ENCODE peak calls at places on chromosome 13, in five cellular contexts. One of them, this sample, is unnamed.

GRCh38 chr13:20441879-20442278 is 83.8 kb downstream of the CRYL1 start:
- DNase-seq in fibroblast of lung: peak; percentile 85
- DNase-seq in AG10803: no peak
- DNase-seq in AG04450: peak; percentile 4
- DNase-seq in tibial artery: no peak
- DNase-seq in this sample: no peak

GRCh38 chr13:49098198-49098597 is 121.9 kb upstream of the MLNR start:
- DNase-seq in AG10803: peak; percentile 79
- DNase-seq in tibial artery: no peak
- DNase-seq in fibroblast of lung: peak; percentile 98
- DNase-seq in AG04450: peak; percentile 83
- DNase-seq in this sample: peak; percentile 97

GRCh38 chr13:35512271-35512920 is 35.9 kb upstream of the MAB21L1 start:
- DNase-seq in AG04450: peak; percentile 16
- DNase-seq in AG10803: peak; percentile 93
- DNase-seq in tibial artery: no peak
- DNase-seq in fibroblast of lung: peak; percentile 99
- DNase-seq in this sample: peak; percentile 95

GRCh38 chr13:99386911-99387788 is 80.0 kb upstream of the GPR183 start:
- DNase-seq in tibial artery: no peak
- DNase-seq in fibroblast of lung: no peak
- DNase-seq in AG04450: no peak
- DNase-seq in AG10803: no peak
- DNase-seq in this sample: peak; percentile 19

GRCh38 chr13:114148521-114148855 is 16.1 kb upstream of the RASA3 start:
- DNase-seq in AG04450: no peak
- DNase-seq in tibial artery: no peak
- DNase-seq in fibroblast of lung: no peak
- DNase-seq in AG10803: no peak
- DNase-seq in this sample: no peak

GRCh38 chr13:112796190-112796915 is 106.5 kb downstream of the ATP11A start:
- DNase-seq in tibial artery: no peak
- DNase-seq in AG04450: no peak
- DNase-seq in fibroblast of lung: peak; percentile 9
- DNase-seq in AG10803: no peak
- DNase-seq in this sample: no peak

GRCh38 chr13:47179321-47179720 is 282.5 kb upstream of the HTR2A start:
- DNase-seq in AG10803: peak; percentile 50
- DNase-seq in tibial artery: no peak
- DNase-seq in AG04450: no peak
- DNase-seq in fibroblast of lung: no peak
- DNase-seq in this sample: no peak

GRCh38 chr13:65959305-65959704 is 1270.8 kb downstream of the PCDH9 start:
- DNase-seq in fibroblast of lung: peak; percentile 23
- DNase-seq in tibial artery: no peak
- DNase-seq in AG10803: peak; percentile 1
- DNase-seq in AG04450: no peak
- DNase-seq in this sample: peak; percentile 97

GRCh38 chr13:97946951-97947588 is 6.4 kb upstream of the IPO5 start:
- DNase-seq in fibroblast of lung: peak; percentile 94
- DNase-seq in tibial artery: no peak
- DNase-seq in AG10803: peak; percentile 91
- DNase-seq in AG04450: peak; percentile 73
- DNase-seq in this sample: peak; percentile 85

GRCh38 chr13:37074703-37075102 is 15.2 kb upstream of the SUPT20H start:
- DNase-seq in AG04450: no peak
- DNase-seq in tibial artery: no peak
- DNase-seq in fibroblast of lung: peak; percentile 50
- DNase-seq in AG10803: peak; percentile 59
- DNase-seq in this sample: peak; percentile 41

GRCh38 chr13:52846567-52847321 is 1.7 kb downstream of the PCDH8 start:
- DNase-seq in fibroblast of lung: peak; percentile 25
- DNase-seq in tibial artery: peak; percentile 24
- DNase-seq in AG10803: peak; percentile 9
- DNase-seq in AG04450: no peak
- DNase-seq in this sample: no peak

GRCh38 chr13:45872574-45872973 is 21.0 kb upstream of the SIAH3 start:
- DNase-seq in fibroblast of lung: no peak
- DNase-seq in AG10803: peak; percentile 21
- DNase-seq in tibial artery: no peak
- DNase-seq in AG04450: no peak
- DNase-seq in this sample: no peak

GRCh38 chr13:23990443-23990842 is 93.1 kb upstream of the C1QTNF9B start:
- DNase-seq in AG10803: no peak
- DNase-seq in fibroblast of lung: no peak
- DNase-seq in AG04450: no peak
- DNase-seq in tibial artery: no peak
- DNase-seq in this sample: no peak

GRCh38 chr13:45224181-45224580 is 23.3 kb upstream of the KCTD4 start:
- DNase-seq in fibroblast of lung: peak; percentile 54
- DNase-seq in AG10803: peak; percentile 64
- DNase-seq in AG04450: no peak
- DNase-seq in tibial artery: no peak
- DNase-seq in this sample: peak; percentile 47

GRCh38 chr13:78777973-78778372 is 119.0 kb upstream of the OBI1 start:
- DNase-seq in AG04450: no peak
- DNase-seq in AG10803: no peak
- DNase-seq in fibroblast of lung: no peak
- DNase-seq in tibial artery: no peak
- DNase-seq in this sample: no peak

GRCh38 chr13:49044849-49045248 is 69.1 kb downstream of the FNDC3A start:
- DNase-seq in AG04450: no peak
- DNase-seq in tibial artery: no peak
- DNase-seq in fibroblast of lung: no peak
- DNase-seq in AG10803: no peak
- DNase-seq in this sample: no peak

GRCh38 chr13:77429320-77430142 is 102.6 kb upstream of the MYCBP2 start:
- DNase-seq in tibial artery: no peak
- DNase-seq in AG04450: no peak
- DNase-seq in AG10803: peak; percentile 16
- DNase-seq in fibroblast of lung: peak; percentile 78
- DNase-seq in this sample: peak; percentile 7

GRCh38 chr13:95300625-95301134 is 571 bp downstream of the ABCC4 start:
- DNase-seq in tibial artery: no peak
- DNase-seq in AG10803: peak; percentile 59
- DNase-seq in fibroblast of lung: peak; percentile 51
- DNase-seq in AG04450: peak; percentile 23
- DNase-seq in this sample: peak; percentile 54
- TF ChIP-seq CTCF in tibial artery: no peak
- TF ChIP-seq CTCF in AG10803: peak; percentile 37
- TF ChIP-seq CTCF in fibroblast of lung: peak; percentile 26
- TF ChIP-seq CTCF in AG04450: peak; percentile 26
- TF ChIP-seq CTCF in this sample: peak; percentile 64

GRCh38 chr13:110798595-110798994 is 85.1 kb downstream of the ING1 start:
- DNase-seq in AG10803: no peak
- DNase-seq in fibroblast of lung: no peak
- DNase-seq in tibial artery: no peak
- DNase-seq in AG04450: no peak
- DNase-seq in this sample: no peak

GRCh38 chr13:110799246-110800236 is 86.0 kb downstream of the ING1 start:
- DNase-seq in AG04450: peak; percentile 86
- DNase-seq in tibial artery: peak; percentile 38
- DNase-seq in fibroblast of lung: peak; percentile 80
- DNase-seq in AG10803: peak; percentile 89
- DNase-seq in this sample: peak; percentile 47

GRCh38 chr13:110806636-110807035 is 93.1 kb downstream of the ING1 start:
- DNase-seq in AG10803: no peak
- DNase-seq in tibial artery: no peak
- DNase-seq in AG04450: no peak
- DNase-seq in fibroblast of lung: no peak
- DNase-seq in this sample: no peak

GRCh38 chr13:110797230-110797877 is 83.9 kb downstream of the ING1 start:
- DNase-seq in AG04450: no peak
- DNase-seq in tibial artery: no peak
- DNase-seq in AG10803: no peak
- DNase-seq in fibroblast of lung: no peak
- DNase-seq in this sample: no peak

GRCh38 chr13:110801044-110801443 is 87.5 kb downstream of the ING1 start:
- DNase-seq in AG10803: no peak
- DNase-seq in tibial artery: no peak
- DNase-seq in AG04450: no peak
- DNase-seq in fibroblast of lung: no peak
- DNase-seq in this sample: no peak
- TF ChIP-seq CTCF in AG10803: no peak
- TF ChIP-seq CTCF in tibial artery: no peak
- TF ChIP-seq CTCF in AG04450: no peak
- TF ChIP-seq CTCF in fibroblast of lung: no peak
- TF ChIP-seq CTCF in this sample: no peak

DNA sequence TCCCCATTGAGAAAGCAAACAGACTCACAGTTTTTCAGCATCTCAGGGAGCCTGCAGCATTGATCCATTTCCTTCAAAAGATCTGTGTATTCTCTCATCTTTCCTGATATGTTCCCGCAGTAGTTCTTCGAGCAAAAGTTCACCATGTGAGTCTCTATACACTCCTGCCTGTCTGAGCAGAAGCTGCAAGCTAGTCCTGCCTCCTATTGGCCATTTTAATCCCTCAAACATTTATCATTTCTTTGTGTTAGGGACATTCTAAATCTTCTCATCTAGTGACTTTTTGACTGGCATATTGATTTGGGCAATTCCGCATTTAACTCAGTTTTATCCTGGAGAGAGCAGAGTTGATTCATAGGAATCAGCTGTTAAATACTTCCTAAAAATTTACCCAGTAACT is 660.4 kb upstream of the KLF12 start:
- DNase-seq in AG04450: no peak
- DNase-seq in fibroblast of lung: no peak
- DNase-seq in tibial artery: no peak
- DNase-seq in AG10803: peak; percentile 9
- DNase-seq in this sample: no peak
- TF ChIP-seq CTCF in AG04450: peak; percentile 24
- TF ChIP-seq CTCF in fibroblast of lung: no peak
- TF ChIP-seq CTCF in tibial artery: no peak
- TF ChIP-seq CTCF in AG10803: no peak
- TF ChIP-seq CTCF in this sample: peak; percentile 51

DNA sequence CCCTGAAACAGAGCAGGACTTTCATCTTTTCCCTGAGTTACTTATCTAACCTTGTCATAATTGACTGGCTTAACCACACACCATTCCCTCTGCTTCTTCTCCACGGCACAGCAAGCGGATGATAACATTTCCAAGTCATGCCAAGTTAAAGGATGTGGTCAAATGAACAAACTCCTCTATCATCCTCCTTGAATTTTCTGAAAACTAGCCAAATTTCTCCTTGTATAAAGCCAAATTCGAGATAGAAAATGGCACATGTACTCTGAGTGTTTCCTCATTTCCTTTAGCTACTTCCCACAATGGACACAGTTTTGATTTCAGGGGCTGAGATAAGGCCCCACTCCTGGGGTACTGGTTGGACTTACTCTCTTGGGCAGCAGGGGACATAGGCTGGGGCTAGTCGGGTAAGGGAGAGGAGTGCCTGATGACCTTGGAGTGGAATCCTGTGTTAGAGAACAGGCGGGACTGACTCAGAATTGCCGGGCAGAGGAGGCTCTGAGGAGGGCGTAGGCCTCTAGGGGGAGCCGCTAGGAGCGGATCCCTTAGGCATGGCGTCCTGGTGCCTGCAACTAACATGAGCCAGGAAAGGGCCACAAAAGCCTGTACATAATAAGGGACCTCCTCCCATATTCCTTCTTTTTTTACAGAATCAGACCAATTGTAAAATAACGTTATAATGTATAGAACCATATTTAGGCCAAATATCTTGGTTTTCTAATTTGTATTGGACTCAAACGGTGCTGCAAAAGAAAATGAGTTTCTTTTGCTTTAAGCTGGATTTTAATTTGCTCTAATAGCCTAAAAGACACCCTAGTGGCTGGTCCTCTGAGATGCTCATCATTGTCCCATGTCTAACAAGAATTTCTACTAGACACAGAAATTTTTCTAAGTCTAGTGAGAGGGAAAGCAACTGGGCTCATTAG is 20.4 kb upstream of the TMTC4 start:
- DNase-seq in AG10803: peak; percentile 46
- DNase-seq in tibial artery: no peak
- DNase-seq in AG04450: no peak
- DNase-seq in fibroblast of lung: peak; percentile 94
- DNase-seq in this sample: peak; percentile 4
- TF ChIP-seq CTCF in AG10803: peak; percentile 58
- TF ChIP-seq CTCF in tibial artery: no peak
- TF ChIP-seq CTCF in AG04450: peak; percentile 71
- TF ChIP-seq CTCF in fibroblast of lung: peak; percentile 38
- TF ChIP-seq CTCF in this sample: peak; percentile 63

GRCh38 chr13:56755181-56755580 is 385.5 kb upstream of the PRR20A start:
- DNase-seq in AG10803: no peak
- DNase-seq in fibroblast of lung: no peak
- DNase-seq in AG04450: no peak
- DNase-seq in tibial artery: no peak
- DNase-seq in this sample: no peak
- TF ChIP-seq CTCF in AG10803: no peak
- TF ChIP-seq CTCF in fibroblast of lung: no peak
- TF ChIP-seq CTCF in AG04450: no peak
- TF ChIP-seq CTCF in tibial artery: no peak
- TF ChIP-seq CTCF in this sample: no peak

GRCh38 chr13:63909726-63910125 is 2494.1 kb upstream of the PCDH20 start:
- DNase-seq in fibroblast of lung: no peak
- DNase-seq in AG04450: no peak
- DNase-seq in tibial artery: no peak
- DNase-seq in AG10803: no peak
- DNase-seq in this sample: no peak
- TF ChIP-seq CTCF in fibroblast of lung: no peak
- TF ChIP-seq CTCF in AG04450: no peak
- TF ChIP-seq CTCF in tibial artery: no peak
- TF ChIP-seq CTCF in AG10803: no peak
- TF ChIP-seq CTCF in this sample: no peak

GRCh38 chr13:32381539-32381938 is 46.4 kb downstream of the N4BP2L1 start:
- DNase-seq in AG10803: peak; percentile 33
- DNase-seq in AG04450: no peak
- DNase-seq in tibial artery: no peak
- DNase-seq in fibroblast of lung: peak; percentile 4
- DNase-seq in this sample: peak; percentile 30
- TF ChIP-seq CTCF in AG10803: peak; percentile 67
- TF ChIP-seq CTCF in AG04450: peak; percentile 64
- TF ChIP-seq CTCF in tibial artery: peak; percentile 41
- TF ChIP-seq CTCF in fibroblast of lung: peak; percentile 48
- TF ChIP-seq CTCF in this sample: peak; percentile 62

DNA sequence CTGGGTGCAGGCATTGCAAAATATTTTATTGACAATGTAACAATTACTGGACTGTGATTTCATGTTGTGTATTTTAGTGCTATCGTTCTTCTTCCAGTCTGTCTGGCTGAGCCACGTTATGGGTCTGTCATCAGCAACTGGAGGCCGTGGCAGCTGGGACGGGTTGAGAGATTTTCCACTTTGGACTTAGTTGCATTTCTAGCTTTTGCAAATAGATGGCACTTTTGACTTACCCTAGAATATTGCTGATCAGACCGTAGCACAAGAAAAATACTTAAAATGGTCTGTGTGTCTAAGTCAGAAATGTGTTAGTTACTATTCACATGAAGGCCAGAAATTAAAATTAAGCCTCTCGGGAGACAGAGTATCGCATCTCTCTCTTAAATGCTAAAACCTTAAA is 211.1 kb downstream of the TEX29 start:
- DNase-seq in fibroblast of lung: no peak
- DNase-seq in AG04450: no peak
- DNase-seq in AG10803: peak; percentile 3
- DNase-seq in tibial artery: no peak
- DNase-seq in this sample: peak; percentile 7
- TF ChIP-seq CTCF in fibroblast of lung: no peak
- TF ChIP-seq CTCF in AG04450: no peak
- TF ChIP-seq CTCF in AG10803: no peak
- TF ChIP-seq CTCF in tibial artery: no peak
- TF ChIP-seq CTCF in this sample: no peak

GRCh38 chr13:102571075-102571474 is 25.7 kb upstream of the TPP2 start:
- DNase-seq in tibial artery: no peak
- DNase-seq in fibroblast of lung: no peak
- DNase-seq in AG10803: no peak
- DNase-seq in AG04450: no peak
- DNase-seq in this sample: no peak
- TF ChIP-seq CTCF in tibial artery: no peak
- TF ChIP-seq CTCF in fibroblast of lung: no peak
- TF ChIP-seq CTCF in AG10803: peak; percentile 21
- TF ChIP-seq CTCF in AG04450: peak; percentile 11
- TF ChIP-seq CTCF in this sample: peak; percentile 35